ENCODE peak calls at places on chromosome 11, in ten cellular contexts. M is thoracic aorta, Q is stomach, J is epithelial cell of esophagus, K is kidney, P is ovary, Y is A549, S is transverse colon, I is Calu3, R is IMR-90. W is an unnamed sample.

GRCh38 chr11:114219559-114220349 is 76.4 kb upstream of the NNMT start:
- DNase-seq in Q (no peak), M (no peak), J (no peak), R (peak), S (no peak), K (no peak), P (peak), I (peak), Y (no peak), W (no peak)

GRCh38 chr11:123056835-123057491 is 5.0 kb downstream of the HSPA8 start:
- DNase-seq in R (no peak), Y (no peak), K (no peak), J (no peak), P (no peak), I (no peak), M (no peak), Q (no peak), S (no peak), W (no peak)

GRCh38 chr11:94424011-94424410 is 22.8 kb upstream of the GPR83 start:
- DNase-seq in I (no peak), M (no peak), P (no peak), S (no peak), R (no peak), J (peak), K (no peak), Y (no peak), Q (no peak), W (no peak)

GRCh38 chr11:47918882-47919495 is 61.4 kb upstream of the PTPRJ start:
- DNase-seq in R (peak), J (peak), I (no peak), S (no peak), P (no peak), K (no peak), Y (peak), M (no peak), Q (no peak), W (no peak)

GRCh38 chr11:1218788-1219445 is 3.9 kb upstream of the MUC5B start:
- DNase-seq in P (no peak), Y (no peak), I (no peak), S (peak), R (no peak), M (no peak), Q (no peak), K (peak), J (no peak), W (no peak)

GRCh38 chr11:80958414-80958813 is 1517.6 kb upstream of the TENM4 start:
- DNase-seq in Y (no peak), I (no peak), R (peak), J (peak), Q (no peak), M (no peak), K (no peak), P (no peak), S (no peak), W (no peak)

GRCh38 chr11:33195391-33196190 is 34.3 kb upstream of the CSTF3 start:
- DNase-seq in M (no peak), Q (no peak), S (no peak), P (no peak), R (peak), K (no peak), J (peak), I (no peak), Y (no peak), W (no peak)

GRCh38 chr11:62806611-62807121 is 1.4 kb upstream of the NXF1 start:
- DNase-seq in I (no peak), P (no peak), Q (no peak), Y (no peak), J (peak), K (peak), S (peak), M (no peak), R (peak), W (no peak)

GRCh38 chr11:69306821-69307220 is 12.9 kb downstream of the MYEOV start:
- DNase-seq in R (no peak), P (peak), I (no peak), M (no peak), S (no peak), K (no peak), J (no peak), Y (no peak), Q (no peak), W (no peak)

GRCh38 chr11:11036185-11037161 is 178.6 kb upstream of the ZBED5 start:
- DNase-seq in K (no peak), M (no peak), R (peak), Y (peak), I (peak), Q (no peak), P (no peak), J (peak), S (no peak), W (no peak)

GRCh38 chr11:133234883-133235282 is 297.4 kb downstream of the OPCML start:
- DNase-seq in S (no peak), M (no peak), Y (no peak), J (no peak), Q (no peak), I (no peak), R (no peak), P (no peak), K (no peak), W (no peak)

GRCh38 chr11:76288166-76288978 is 82.1 kb upstream of the WNT11 start:
- DNase-seq in Y (no peak), I (no peak), K (no peak), P (no peak), R (no peak), M (no peak), J (no peak), S (no peak), Q (no peak), W (no peak)

GRCh38 chr11:10320164-10320563 is 15.3 kb downstream of the ADM start:
- DNase-seq in Q (no peak), Y (no peak), I (no peak), M (no peak), J (no peak), K (no peak), P (no peak), S (no peak), R (no peak), W (no peak)

GRCh38 chr11:1771273-1771672 is 7.5 kb upstream of the CTSD start:
- DNase-seq in M (peak), P (no peak), R (no peak), J (peak), I (no peak), Y (no peak), S (peak), Q (peak), K (no peak), W (no peak)

GRCh38 chr11:101797335-101797734 is 117.5 kb upstream of the CEP126 start:
- DNase-seq in S (no peak), K (no peak), Y (no peak), P (no peak), I (no peak), Q (no peak), M (no peak), J (no peak), R (peak), W (no peak)

GRCh38 chr11:102430158-102430836 is 22.3 kb downstream of the TMEM123 start:
- DNase-seq in M (no peak), P (no peak), J (peak), R (peak), K (no peak), Y (no peak), S (no peak), I (no peak), Q (no peak), W (no peak)

GRCh38 chr11:46105902-46106301 is 15.4 kb downstream of the PHF21A start:
- DNase-seq in I (no peak), M (no peak), Y (no peak), P (no peak), Q (no peak), K (no peak), S (no peak), J (no peak), R (no peak), W (no peak)

GRCh38 chr11:37907461-37908223 is 1309.6 kb upstream of the RAG2 start:
- DNase-seq in Y (no peak), R (no peak), P (peak), K (peak), Q (no peak), I (no peak), J (peak), S (no peak), M (no peak), W (no peak)

GRCh38 chr11:117808768-117809167 is 11.8 kb upstream of the DSCAML1 start:
- DNase-seq in R (no peak), S (peak), Q (no peak), J (peak), I (no peak), K (no peak), M (no peak), Y (no peak), P (no peak), W (no peak)

GRCh38 chr11:98711011-98711410 is 309.7 kb upstream of the CNTN5 start:
- DNase-seq in I (no peak), R (no peak), P (no peak), Q (no peak), S (no peak), J (no peak), Y (no peak), K (no peak), M (no peak), W (no peak)

GRCh38 chr11:121416909-121417567 is 35.1 kb upstream of the SORL1 start:
- DNase-seq in S (peak), I (peak), J (peak), Q (peak), K (peak), Y (no peak), R (peak), P (peak), M (peak), W (no peak)

GRCh38 chr11:70251583-70252285 is 18.8 kb upstream of the PPFIA1 start:
- DNase-seq in J (no peak), K (peak), P (no peak), S (no peak), Y (no peak), I (no peak), M (no peak), Q (no peak), R (no peak), W (no peak)

GRCh38 chr11:69388661-69389060 is 92.8 kb upstream of the LINC01488 start:
- DNase-seq in Y (no peak), R (no peak), K (no peak), S (no peak), I (peak), P (no peak), Q (no peak), J (peak), M (no peak), W (no peak)

GRCh38 chr11:46308632-46309419 is 31.4 kb downstream of the CREB3L1 start:
- DNase-seq in P (peak), Y (peak), K (peak), S (peak), Q (peak), J (peak), R (peak), I (peak), M (no peak), W (peak)

GRCh38 chr11:111574373-111575230 is 27.6 kb upstream of the SIK2 start:
- DNase-seq in J (no peak), R (no peak), P (no peak), Q (no peak), Y (no peak), M (no peak), S (no peak), I (no peak), K (no peak), W (no peak)

GRCh38 chr11:12890476-12890875 is 118.6 kb upstream of the RASSF10 start:
- DNase-seq in Y (no peak), J (no peak), I (no peak), S (no peak), R (peak), M (no peak), K (no peak), Q (no peak), P (no peak), W (no peak)

GRCh38 chr11:74312321-74312720 is 881 bp upstream of the P4HA3 start:
- DNase-seq in Q (no peak), K (no peak), M (no peak), Y (no peak), I (no peak), J (peak), P (no peak), R (no peak), S (no peak), W (no peak)

GRCh38 chr11:119339581-119340334 is 925 bp downstream of the C1QTNF5 start:
- DNase-seq in J (peak), Q (peak), R (no peak), Y (no peak), M (no peak), K (peak), I (peak), P (peak), S (peak), W (peak)

GRCh38 chr11:3703383-3703782 is 32.2 kb upstream of the CHRNA10 start:
- DNase-seq in K (no peak), P (no peak), S (no peak), Q (no peak), J (no peak), R (no peak), M (no peak), I (no peak), Y (no peak), W (no peak)

GRCh38 chr11:95231881-95232605 is 1.0 kb upstream of the SESN3 start:
- DNase-seq in S (peak), Q (peak), J (peak), Y (no peak), P (peak), M (no peak), R (no peak), I (peak), K (peak), W (peak)

GRCh38 chr11:66904055-66904454 is 47.2 kb downstream of the LRFN4 start:
- DNase-seq in Q (no peak), K (peak), I (peak), M (no peak), R (peak), J (peak), Y (peak), S (peak), P (no peak), W (no peak)

GRCh38 chr11:117217685-117218084 is 14.2 kb downstream of the PCSK7 start:
- DNase-seq in Y (no peak), R (no peak), J (no peak), M (no peak), Q (no peak), K (peak), P (no peak), S (no peak), I (no peak), W (no peak)

GRCh38 chr11:6022954-6023353 is 7.6 kb downstream of the OR56A1 start:
- DNase-seq in K (no peak), Q (no peak), P (no peak), Y (peak), J (peak), S (no peak), R (peak), M (no peak), I (peak), W (no peak)

GRCh38 chr11:17389205-17389956 is 922 bp upstream of the KCNJ11 start:
- DNase-seq in S (peak), I (peak), M (peak), R (peak), Q (peak), P (peak), K (peak), Y (peak), J (peak), W (peak)

GRCh38 chr11:83374311-83374710 is 88.1 kb upstream of the CCDC90B start:
- DNase-seq in M (no peak), J (no peak), P (no peak), Y (no peak), R (no peak), K (no peak), S (no peak), I (no peak), Q (no peak), W (no peak)

GRCh38 chr11:63938481-63939350 is at the start of gene NAA40:
- DNase-seq in S (peak), P (peak), R (peak), Q (peak), Y (peak), I (peak), K (peak), M (peak), J (peak), W (peak)
- TF ChIP-seq CTCF in S (no peak), P (no peak), R (peak), Q (no peak), Y (no peak), I (no peak), K (no peak), M (peak), J (no peak), W (peak)

GRCh38 chr11:25981998-25982397 is 349.9 kb upstream of the ANO3 start:
- DNase-seq in I (peak), K (no peak), J (peak), R (peak), P (no peak), Q (no peak), M (no peak), Y (peak), S (no peak), W (no peak)
- TF ChIP-seq CTCF in I (peak), K (peak), J (peak), R (peak), P (peak), Q (peak), M (peak), Y (peak), S (peak), W (peak)

DNA sequence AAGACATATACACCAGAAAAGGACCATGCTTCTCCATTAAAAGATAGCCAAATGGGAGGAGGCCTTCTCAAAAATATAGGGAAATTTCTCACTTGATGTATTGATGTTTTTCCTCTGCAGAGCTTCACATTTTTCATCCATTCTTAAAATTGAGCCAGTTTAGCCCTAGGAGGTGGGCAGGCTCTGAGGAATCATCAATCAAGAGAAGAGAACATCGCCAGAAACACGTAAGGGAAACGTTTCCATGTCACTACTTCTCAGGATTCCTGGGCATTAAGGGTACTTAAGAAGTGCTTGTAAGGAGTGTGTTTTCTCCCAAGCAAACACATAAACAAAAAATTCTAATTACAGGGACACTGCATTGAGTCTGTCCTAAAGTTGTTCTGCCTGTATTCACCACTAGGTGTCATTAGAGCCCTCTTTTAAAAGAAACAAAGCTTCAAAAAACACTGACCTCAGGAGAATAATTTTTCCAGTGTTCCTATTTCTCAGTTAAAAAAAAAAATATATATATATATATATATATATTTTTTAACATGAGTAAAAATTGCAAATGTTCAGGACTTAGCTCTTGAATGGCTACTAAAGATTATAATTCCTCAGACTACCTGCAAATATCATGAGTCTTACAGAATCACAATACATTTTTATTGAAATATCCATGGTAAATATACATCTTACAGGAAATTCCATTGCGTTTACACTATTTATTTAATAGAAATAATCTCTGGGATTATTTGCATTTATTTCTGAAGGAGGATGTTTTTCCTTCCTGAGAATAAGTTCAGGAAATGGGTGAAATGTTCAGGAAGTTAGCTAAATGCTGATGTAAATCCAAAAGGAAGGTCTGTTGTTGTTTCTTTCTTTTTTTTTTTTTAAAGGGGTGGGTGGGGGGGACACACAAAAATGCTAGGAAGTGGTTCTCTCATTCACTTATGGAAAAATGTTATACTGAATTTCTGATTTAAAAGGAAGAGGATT is 16.0 kb downstream of the FZD4 start:
- DNase-seq in Y (peak), M (no peak), K (no peak), Q (no peak), I (no peak), S (no peak), J (peak), R (peak), P (no peak), W (no peak)
- TF ChIP-seq CTCF in Y (peak), M (peak), K (peak), Q (peak), I (no peak), S (peak), J (peak), R (peak), P (peak), W (peak)

GRCh38 chr11:44658451-44658850 is 68.3 kb upstream of the TSPAN18 start:
- DNase-seq in P (no peak), S (no peak), R (peak), K (no peak), J (peak), M (no peak), Y (peak), Q (no peak), I (peak), W (no peak)
- TF ChIP-seq CTCF in P (no peak), S (no peak), R (peak), K (peak), J (no peak), M (no peak), Y (no peak), Q (no peak), I (no peak), W (peak)

GRCh38 chr11:34364102-34364501 is 6.3 kb upstream of the ABTB2 start:
- DNase-seq in Q (no peak), Y (no peak), R (no peak), I (no peak), M (no peak), K (no peak), J (no peak), S (no peak), P (no peak), W (no peak)

GRCh38 chr11:34363363-34364084 is 5.7 kb upstream of the ABTB2 start:
- DNase-seq in S (no peak), P (no peak), J (no peak), K (no peak), I (no peak), Q (no peak), R (no peak), M (no peak), Y (no peak), W (no peak)

DNA sequence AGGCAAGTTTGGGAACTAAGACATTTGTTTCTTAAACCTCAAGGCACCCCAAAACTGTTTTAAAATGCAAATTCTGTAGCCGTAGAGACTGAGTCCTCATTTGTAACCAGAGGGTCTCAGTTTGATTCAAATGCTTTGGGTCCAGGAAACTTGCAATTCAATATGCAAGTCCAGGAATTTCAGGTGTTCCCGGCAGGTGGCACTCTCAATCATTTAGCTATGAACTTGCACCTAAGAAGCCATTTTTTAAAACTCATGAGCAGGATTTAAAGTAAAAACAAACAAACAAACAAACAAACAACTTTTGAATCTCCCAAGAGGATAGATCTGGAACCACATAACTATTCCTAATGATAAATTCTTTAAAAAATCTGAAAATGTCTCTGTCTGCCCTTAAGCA is 8.7 kb upstream of the ABTB2 start:
- DNase-seq in J (peak), I (peak), K (no peak), Q (peak), M (no peak), R (no peak), S (peak), Y (no peak), P (no peak), W (no peak)
- TF ChIP-seq CTCF in J (peak), I (peak), K (peak), Q (no peak), M (no peak), R (peak), S (peak), Y (peak), P (no peak), W (peak)